ENCODE peak calls at places on chromosomes 12 and 14, in four cellular contexts. V is left lung, J is keratinocyte, L is right cardiac atrium. U is an unnamed sample.

GRCh38 chr12:3717283-3717974 is 35.5 kb downstream of the CRACR2A start:
- DNase-seq in V (no peak), J (no peak), L (no peak), U (no peak)

GRCh38 chr14:55832974-55833373 is 253.0 kb downstream of the KTN1 start:
- DNase-seq in V (no peak), J (no peak), L (no peak), U (no peak)

GRCh38 chr14:69346710-69347109 is 51.4 kb downstream of the ERH start:
- DNase-seq in V (peak; percentile 80), J (no peak), L (peak; percentile 78), U (no peak)

GRCh38 chr12:93699271-93700141 is 22.3 kb downstream of the CRADD start:
- DNase-seq in V (no peak), J (no peak), L (no peak), U (no peak)

GRCh38 chr12:79223210-79223609 is 358.6 kb downstream of the SYT1 start:
- DNase-seq in V (peak; percentile 26), J (no peak), L (no peak), U (no peak)

GRCh38 chr12:57149309-57149900 is 2.0 kb upstream of the LRP1-AS start:
- DNase-seq in V (no peak), J (no peak), L (peak; percentile 91), U (no peak)

GRCh38 chr12:10190558-10191388 is 11.9 kb downstream of the TMEM52B start:
- DNase-seq in V (no peak), J (no peak), L (peak; percentile 61), U (peak; percentile 59)

GRCh38 chr12:94208433-94208921 is 60.1 kb downstream of the PLXNC1 start:
- DNase-seq in V (no peak), J (no peak), L (no peak), U (no peak)

GRCh38 chr14:101972126-101972785 is 7.9 kb downstream of the DYNC1H1 start:
- DNase-seq in V (peak; percentile 84), J (peak; percentile 97), L (peak; percentile 86), U (peak; percentile 79)

GRCh38 chr14:88621090-88621489 is 58.3 kb downstream of the ZC3H14 start:
- DNase-seq in V (no peak), J (no peak), L (no peak), U (no peak)

GRCh38 chr12:52370906-52371608 is 3.8 kb upstream of the KRT85 start:
- DNase-seq in V (no peak), J (no peak), L (peak; percentile 85), U (no peak)

GRCh38 chr12:12441891-12442461 is 85.1 kb downstream of the BORCS5 start:
- DNase-seq in V (no peak), J (peak; percentile 21), L (no peak), U (no peak)

GRCh38 chr12:124232654-124232987 is 62.3 kb upstream of the RFLNA start:
- DNase-seq in V (no peak), J (no peak), L (no peak), U (no peak)

GRCh38 chr12:93982847-93983315 is 165.5 kb upstream of the PLXNC1 start:
- DNase-seq in V (no peak), J (peak; percentile 35), L (no peak), U (no peak)

GRCh38 chr12:130761537-130762318 is 45.6 kb upstream of the RIMBP2 start:
- DNase-seq in V (no peak), J (no peak), L (peak; percentile 69), U (no peak)

GRCh38 chr12:662541-663292 is 528 bp downstream of the NINJ2 start:
- DNase-seq in V (no peak), J (no peak), L (no peak), U (no peak)

GRCh38 chr12:48996794-48997718 is 2.1 kb downstream of the DDN start:
- DNase-seq in V (peak; percentile 94), J (no peak), L (peak; percentile 91), U (peak; percentile 86)

GRCh38 chr14:96797943-96798349 is 764 bp downstream of the VRK1 start:
- DNase-seq in V (peak; percentile 77), J (no peak), L (no peak), U (no peak)

GRCh38 chr12:54415223-54415929 is 3.7 kb downstream of the ITGA5 start:
- DNase-seq in V (no peak), J (no peak), L (no peak), U (no peak)

GRCh38 chr12:10182662-10183061 is 3.8 kb downstream of the TMEM52B start:
- DNase-seq in V (no peak), J (no peak), L (no peak), U (no peak)

GRCh38 chr14:95527392-95528002 is 7.4 kb upstream of the GLRX5 start:
- DNase-seq in V (no peak), J (no peak), L (no peak), U (no peak)